ENCODE peak calls at places on chromosomes 12 and 14, in nine cellular contexts. H is A549, C is uterus, K is endothelial cell of umbilical vein, S is NB4, B is HCT116, D is K562, Q is HepG2, M is Peyer's patch. G is an unnamed sample.
A peak's percentile ranks its signal among the peaks of the same experiment; 100 is the strongest.

GRCh38 chr14:59183150-59183549 is 5.3 kb upstream of the DAAM1 start:
- DNase-seq in H (no peak), C (no peak), K (no peak), S (no peak), B (no peak), D (no peak), Q (no peak), M (no peak), G (no peak)

GRCh38 chr14:101018561-101019290 is 115.2 kb upstream of the RTL1 start:
- DNase-seq in H (no peak), C (no peak), K (no peak), S (no peak), B (no peak), D (no peak), Q (no peak), M (no peak), G (no peak)

GRCh38 chr12:119178544-119179334 is at the start of gene HSPB8:
- DNase-seq in H (peak; percentile 76), C (peak; percentile 89), K (peak; percentile 68), S (no peak), B (peak; percentile 33), D (peak; percentile 26), Q (peak; percentile 21), M (peak; percentile 62), G (peak; percentile 83)

GRCh38 chr12:114403044-114403689 is 2.8 kb downstream of the TBX5 start:
- DNase-seq in H (no peak), C (no peak), K (no peak), S (no peak), B (no peak), D (no peak), Q (no peak), M (no peak), G (no peak)

GRCh38 chr14:87944987-87945604 is 47.9 kb downstream of the GALC start:
- DNase-seq in H (peak; percentile 62), C (no peak), K (peak; percentile 64), S (peak; percentile 55), B (peak; percentile 33), D (peak; percentile 19), Q (peak; percentile 29), M (no peak), G (no peak)

GRCh38 chr12:26678697-26679660 is 154.0 kb downstream of the ITPR2 start:
- DNase-seq in H (no peak), C (no peak), K (peak; percentile 77), S (no peak), B (no peak), D (no peak), Q (no peak), M (no peak), G (peak; percentile 9)

GRCh38 chr12:1740161-1740948 is 49.5 kb downstream of the ADIPOR2 start:
- DNase-seq in H (no peak), C (no peak), K (no peak), S (no peak), B (no peak), D (no peak), Q (no peak), M (no peak), G (no peak)

GRCh38 chr14:68295316-68295816 is 475.8 kb downstream of the RAD51B start:
- DNase-seq in H (no peak), C (peak; percentile 73), K (no peak), S (no peak), B (peak; percentile 15), D (peak; percentile 85), Q (peak; percentile 98), M (peak; percentile 57), G (no peak)

GRCh38 chr12:1575287-1575798 is 19.0 kb downstream of the FBXL14 start:
- DNase-seq in H (no peak), C (peak; percentile 55), K (no peak), S (no peak), B (no peak), D (no peak), Q (no peak), M (no peak), G (no peak)

GRCh38 chr14:103531421-103532215 is 2.6 kb downstream of the TRMT61A start:
- DNase-seq in H (no peak), C (no peak), K (no peak), S (no peak), B (no peak), D (no peak), Q (no peak), M (no peak), G (no peak)

GRCh38 chr12:64806593-64806992 is 17.9 kb upstream of the TBC1D30 start:
- DNase-seq in H (peak; percentile 33), C (no peak), K (peak; percentile 63), S (no peak), B (no peak), D (no peak), Q (no peak), M (no peak), G (no peak)

DNA sequence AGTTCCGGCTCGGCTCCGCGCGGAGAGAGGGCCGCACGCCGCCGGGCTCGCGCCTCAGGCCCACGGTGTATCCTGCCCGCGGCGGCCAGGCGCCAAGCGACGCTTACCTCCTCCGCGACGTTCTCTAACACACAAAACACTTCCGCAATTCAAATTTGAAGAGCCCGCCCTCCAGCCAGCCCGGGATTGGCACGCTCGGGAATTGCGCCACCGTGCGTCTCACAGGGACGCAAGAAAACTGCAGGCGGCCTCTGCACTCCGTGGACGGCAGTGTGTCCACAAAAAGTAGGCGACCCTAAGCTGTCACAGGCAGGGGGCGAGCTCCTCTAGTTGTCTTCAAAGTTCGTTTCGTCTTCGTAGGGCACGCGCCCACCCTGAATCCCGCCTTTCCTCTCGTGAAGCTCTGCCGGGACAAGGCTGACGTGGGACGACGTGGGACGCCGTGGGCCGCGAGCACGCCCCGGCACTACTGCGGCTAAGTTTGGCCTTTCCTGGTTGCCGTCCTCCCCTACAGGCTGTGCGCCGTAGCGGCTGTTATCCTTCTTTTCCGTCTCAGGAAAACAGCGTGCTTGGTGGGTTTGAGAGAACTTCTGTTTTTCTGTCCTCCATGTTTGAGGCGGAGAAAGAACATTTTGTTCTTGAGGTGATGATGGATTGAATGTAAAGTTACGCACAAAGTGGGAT is at the start of gene MIS18BP1:
- DNase-seq in H (peak; percentile 98), C (peak; percentile 93), K (peak; percentile 98), S (peak; percentile 99), B (peak; percentile 92), D (peak; percentile 68), Q (peak; percentile 96), M (peak; percentile 97), G (peak; percentile 67)
- TF ChIP-seq POLR2A in H (peak; percentile 51), C (peak; percentile 37), K (peak; percentile 79), S (peak; percentile 86), B (peak; percentile 73), D (peak; percentile 75), Q (peak; percentile 64), M (peak; percentile 76), G (peak; percentile 46)

GRCh38 chr12:57782608-57783465 is at the start of gene TSFM:
- DNase-seq in H (peak; percentile 97), C (peak; percentile 95), K (peak; percentile 93), S (peak; percentile 97), B (peak; percentile 89), D (peak; percentile 78), Q (peak; percentile 85), M (peak; percentile 97), G (peak; percentile 65)
- TF ChIP-seq POLR2A in H (peak; percentile 83), C (no peak), K (peak; percentile 82), S (peak; percentile 85), B (peak; percentile 79), D (peak; percentile 97), Q (peak; percentile 94), M (peak; percentile 55), G (peak; percentile 70)

GRCh38 chr12:68827895-68828294 is 19.9 kb downstream of the MDM2 start:
- DNase-seq in H (no peak), C (no peak), K (no peak), S (no peak), B (no peak), D (no peak), Q (no peak), M (no peak), G (no peak)

GRCh38 chr12:68824597-68825250 is 16.7 kb downstream of the MDM2 start:
- DNase-seq in H (no peak), C (no peak), K (no peak), S (no peak), B (no peak), D (no peak), Q (no peak), M (no peak), G (no peak)

GRCh38 chr12:68824131-68824530 is 16.2 kb downstream of the MDM2 start:
- DNase-seq in H (no peak), C (no peak), K (no peak), S (no peak), B (no peak), D (no peak), Q (no peak), M (no peak), G (no peak)

GRCh38 chr12:68823711-68824110 is 15.7 kb downstream of the MDM2 start:
- DNase-seq in H (no peak), C (no peak), K (no peak), S (no peak), B (no peak), D (no peak), Q (no peak), M (no peak), G (no peak)

DNA sequence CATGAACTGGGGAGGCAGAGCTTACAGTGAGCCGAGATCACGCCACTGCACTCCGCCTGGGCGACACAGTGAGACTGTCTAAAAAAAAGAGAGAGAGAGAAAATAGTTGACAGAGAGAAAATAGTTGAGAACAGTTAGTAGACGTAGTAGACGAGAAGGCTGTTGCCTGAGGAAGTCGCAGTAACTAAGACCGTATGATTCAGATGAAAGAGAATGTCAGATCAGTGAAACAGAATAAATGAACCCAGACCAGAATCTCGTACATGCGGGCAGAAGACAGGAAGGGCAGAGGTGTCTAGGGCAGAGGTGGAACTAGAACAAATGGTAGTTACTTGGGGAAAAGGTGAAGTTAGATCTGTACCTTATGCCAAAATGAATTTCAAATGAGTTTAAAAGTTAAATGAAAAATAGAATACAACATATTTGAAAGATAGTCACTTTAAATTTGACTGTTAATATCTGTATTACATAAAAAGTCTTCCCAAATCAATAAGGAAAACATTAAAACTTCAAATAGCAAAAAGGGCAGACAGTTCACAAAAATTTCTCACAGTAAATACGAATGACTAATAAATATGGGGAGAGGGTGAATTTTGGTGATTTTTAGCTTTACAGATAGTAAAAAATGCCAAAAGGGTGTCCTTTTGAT is 17.7 kb downstream of the MDM2 start:
- DNase-seq in H (no peak), C (no peak), K (no peak), S (no peak), B (no peak), D (no peak), Q (no peak), M (no peak), G (no peak)
- TF ChIP-seq POLR2A in H (no peak), C (no peak), K (no peak), S (no peak), B (no peak), D (no peak), Q (no peak), M (no peak), G (no peak)

DNA sequence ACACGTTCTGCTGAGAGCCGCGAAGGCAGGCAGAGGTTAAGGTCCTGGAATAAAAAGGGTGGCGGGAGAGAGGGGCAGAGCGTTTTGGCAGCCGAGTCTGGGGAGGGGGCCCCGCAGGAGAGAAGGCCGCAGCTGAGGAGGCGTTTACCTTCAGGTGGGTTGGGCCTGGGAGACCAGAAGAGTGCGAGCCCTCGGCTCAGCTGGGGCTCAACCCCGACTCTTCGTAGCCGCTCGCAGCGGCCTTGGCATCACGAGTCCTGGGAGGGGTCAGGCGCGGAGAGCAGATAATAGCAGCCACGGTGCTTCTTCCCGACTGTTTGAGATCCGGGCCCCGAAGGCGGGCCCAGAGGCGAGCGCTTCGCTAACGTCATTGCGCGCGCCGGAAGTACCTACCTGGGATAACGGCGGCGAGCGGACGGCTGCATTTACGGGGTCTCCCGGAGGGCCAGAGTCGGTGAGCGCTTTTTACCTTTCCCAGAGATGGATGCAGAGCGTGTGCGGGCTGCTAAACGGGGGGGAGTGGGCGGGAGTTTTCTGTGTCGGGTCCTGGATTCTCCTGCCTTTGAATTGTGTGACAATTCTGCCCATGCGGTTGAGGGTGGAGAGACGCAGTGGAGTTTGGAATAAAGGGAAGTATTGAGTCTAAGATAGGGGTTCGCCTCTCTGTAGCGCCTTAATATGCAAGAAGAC is at the start of the genes PPHLN1 and ZCRB1:
- DNase-seq in H (peak; percentile 87), C (peak; percentile 85), K (peak; percentile 69), S (peak; percentile 91), B (peak; percentile 51), D (peak; percentile 80), Q (peak; percentile 83), M (peak; percentile 86), G (peak; percentile 76)
- TF ChIP-seq POLR2A in H (peak; percentile 68), C (peak; percentile 43), K (peak; percentile 85), S (peak; percentile 95), B (peak; percentile 76), D (peak; percentile 90), Q (peak; percentile 88), M (peak; percentile 63), G (peak; percentile 47)

G was measured in H54.